ENCODE peak calls at places on chromosomes 4 and X, in six cellular contexts. One of them, this sample, is unnamed.
A peak's percentile ranks its signal among the peaks of the same experiment; 100 is the strongest.

GRCh38 chr4:156261230-156261629 is 307.6 kb upstream of the CTSO start:
- DNase-seq in posterior cingulate gyrus: no peak
- DNase-seq in spleen: no peak
- DNase-seq in astrocyte of the spinal cord: no peak
- DNase-seq in activated CD4-positive, alpha-beta T cell treated with anti-CD3 and anti-CD28 coated beads, Interleukin-2, amount 50 U/mL, for 48 hours: no peak
- DNase-seq in choroid plexus epithelial cell: no peak
- DNase-seq in this sample: no peak

GRCh38 chr4:146182450-146182849 is 6.9 kb downstream of the LSM6 start:
- DNase-seq in astrocyte of the spinal cord: no peak
- DNase-seq in activated CD4-positive, alpha-beta T cell treated with anti-CD3 and anti-CD28 coated beads, Interleukin-2, amount 50 U/mL, for 48 hours: no peak
- DNase-seq in choroid plexus epithelial cell: no peak
- DNase-seq in posterior cingulate gyrus: no peak
- DNase-seq in spleen: no peak
- DNase-seq in this sample: no peak

GRCh38 chr4:79650794-79651431 is 242.9 kb upstream of the GK2 start:
- DNase-seq in choroid plexus epithelial cell: peak; percentile 79
- DNase-seq in spleen: no peak
- DNase-seq in posterior cingulate gyrus: no peak
- DNase-seq in activated CD4-positive, alpha-beta T cell treated with anti-CD3 and anti-CD28 coated beads, Interleukin-2, amount 50 U/mL, for 48 hours: no peak
- DNase-seq in astrocyte of the spinal cord: peak; percentile 73
- DNase-seq in this sample: no peak

GRCh38 chr4:128061566-128062536 is 739 bp downstream of the LARP1B start:
- DNase-seq in choroid plexus epithelial cell: peak; percentile 36
- DNase-seq in activated CD4-positive, alpha-beta T cell treated with anti-CD3 and anti-CD28 coated beads, Interleukin-2, amount 50 U/mL, for 48 hours: peak; percentile 63
- DNase-seq in astrocyte of the spinal cord: peak; percentile 42
- DNase-seq in posterior cingulate gyrus: peak; percentile 55
- DNase-seq in spleen: peak; percentile 95
- DNase-seq in this sample: peak; percentile 83

GRCh38 chrX:96424007-96424406 is 260.6 kb upstream of the DIAPH2 start:
- DNase-seq in activated CD4-positive, alpha-beta T cell treated with anti-CD3 and anti-CD28 coated beads, Interleukin-2, amount 50 U/mL, for 48 hours: no peak
- DNase-seq in astrocyte of the spinal cord: no peak
- DNase-seq in choroid plexus epithelial cell: peak; percentile 60
- DNase-seq in posterior cingulate gyrus: no peak
- DNase-seq in spleen: no peak
- DNase-seq in this sample: no peak

GRCh38 chr4:145525291-145525740 is 43.7 kb downstream of the SMAD1 start:
- DNase-seq in activated CD4-positive, alpha-beta T cell treated with anti-CD3 and anti-CD28 coated beads, Interleukin-2, amount 50 U/mL, for 48 hours: no peak
- DNase-seq in spleen: no peak
- DNase-seq in posterior cingulate gyrus: no peak
- DNase-seq in astrocyte of the spinal cord: peak; percentile 5
- DNase-seq in choroid plexus epithelial cell: no peak
- DNase-seq in this sample: peak; percentile 30

GRCh38 chr4:174398728-174399127 is 115.0 kb downstream of the CEP44 start:
- DNase-seq in spleen: no peak
- DNase-seq in activated CD4-positive, alpha-beta T cell treated with anti-CD3 and anti-CD28 coated beads, Interleukin-2, amount 50 U/mL, for 48 hours: no peak
- DNase-seq in posterior cingulate gyrus: no peak
- DNase-seq in astrocyte of the spinal cord: peak; percentile 80
- DNase-seq in choroid plexus epithelial cell: peak; percentile 92
- DNase-seq in this sample: no peak

GRCh38 chr4:113020966-113021365 is 28.5 kb upstream of the ANK2 start:
- DNase-seq in activated CD4-positive, alpha-beta T cell treated with anti-CD3 and anti-CD28 coated beads, Interleukin-2, amount 50 U/mL, for 48 hours: no peak
- DNase-seq in spleen: no peak
- DNase-seq in astrocyte of the spinal cord: no peak
- DNase-seq in choroid plexus epithelial cell: peak; percentile 39
- DNase-seq in posterior cingulate gyrus: no peak
- DNase-seq in this sample: no peak

GRCh38 chr4:150366487-150366999 is 215.4 kb upstream of the MAB21L2 start:
- DNase-seq in activated CD4-positive, alpha-beta T cell treated with anti-CD3 and anti-CD28 coated beads, Interleukin-2, amount 50 U/mL, for 48 hours: no peak
- DNase-seq in choroid plexus epithelial cell: no peak
- DNase-seq in spleen: no peak
- DNase-seq in posterior cingulate gyrus: no peak
- DNase-seq in astrocyte of the spinal cord: no peak
- DNase-seq in this sample: peak; percentile 39